ENCODE peak calls at places on chromosomes 13 and 19, in four cellular contexts. K is WTC11, O is GM12878, G is HepG2. I is an unnamed sample.

GRCh38 chr13:93698016-93698613 is 471.5 kb downstream of the GPC6 start:
- DNase-seq in K (no peak), O (no peak), G (no peak), I (no peak)

GRCh38 chr19:21694171-21694906 is 73.0 kb downstream of the ZNF100 start:
- DNase-seq in K (no peak), G (no peak), O (no peak), I (peak)

GRCh38 chr19:49570138-49570856 is 10.1 kb downstream of the NOSIP start:
- DNase-seq in G (peak), O (no peak), K (peak), I (peak)

GRCh38 chr13:43159007-43159406 is 135.6 kb downstream of the DNAJC15 start:
- DNase-seq in O (no peak), K (no peak), G (no peak), I (no peak)

GRCh38 chr19:35717665-35718344 is at the start of gene KMT2B:
- DNase-seq in G (no peak), K (peak), O (no peak), I (peak)

GRCh38 chr19:55210120-55210493 is 806 bp upstream of the PTPRH start:
- DNase-seq in O (no peak), G (peak), K (no peak), I (no peak)

GRCh38 chr13:29511980-29512379 is 83.5 kb downstream of the SLC7A1 start:
- DNase-seq in G (no peak), O (no peak), K (no peak), I (no peak)

GRCh38 chr19:3682741-3683404 is 17.4 kb downstream of the PIP5K1C start:
- DNase-seq in K (no peak), G (no peak), O (no peak), I (peak)

DNA sequence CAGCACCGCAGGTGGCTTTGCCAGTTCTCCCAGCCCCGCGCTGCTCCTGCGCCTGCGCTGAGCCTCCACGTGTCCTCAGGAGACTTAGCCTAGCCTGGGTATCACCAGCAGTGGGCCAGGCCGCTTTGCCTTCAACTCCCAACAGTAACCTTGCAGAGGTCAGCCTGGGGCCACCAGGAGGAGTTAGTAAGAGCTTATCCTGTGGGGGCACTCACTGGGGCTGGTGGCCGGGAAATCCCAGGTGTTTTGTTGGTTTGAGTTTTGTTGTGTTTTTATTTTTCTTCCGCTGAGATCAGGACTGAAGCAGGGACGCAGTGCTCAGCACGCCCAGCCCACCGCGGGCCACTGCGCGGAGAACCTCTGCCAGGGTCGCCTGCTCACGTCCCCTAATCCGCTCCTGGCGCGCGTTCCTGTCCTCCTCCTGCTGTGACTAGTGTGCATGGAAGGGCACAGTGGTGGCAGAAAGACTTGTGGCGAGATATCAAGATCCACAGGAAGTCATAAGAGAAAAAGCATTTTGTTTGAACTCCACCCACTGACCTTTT is 207.4 kb upstream of the RFC3 start:
- DNase-seq in K (peak), G (peak), O (no peak), I (peak)
- TF ChIP-seq CBFB in K (no peak), G (peak), O (no peak), I (no peak)

DNA sequence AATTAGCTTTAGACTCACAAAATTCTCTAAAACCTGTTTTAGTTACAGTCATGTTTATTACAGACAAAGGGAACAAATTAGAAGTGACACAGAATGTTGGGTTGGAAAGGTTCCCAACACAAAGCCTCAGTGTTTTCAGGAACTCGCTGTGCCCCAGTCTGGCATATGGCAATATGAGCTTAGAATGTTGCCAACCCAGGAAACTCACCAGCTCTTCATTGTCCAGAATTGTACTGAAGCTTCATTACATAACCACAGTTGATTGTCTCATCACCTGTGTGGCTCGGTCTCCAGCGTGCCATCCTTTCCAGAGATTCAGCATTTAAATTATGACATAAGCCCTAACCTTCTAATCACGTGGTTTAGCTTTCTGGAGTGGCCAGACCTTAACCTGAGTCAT is 19.1 kb downstream of the ZNF264 start:
- DNase-seq in K (no peak), O (no peak), G (no peak), I (no peak)
- TF ChIP-seq CBFB in K (no peak), O (no peak), G (no peak), I (no peak)

DNA sequence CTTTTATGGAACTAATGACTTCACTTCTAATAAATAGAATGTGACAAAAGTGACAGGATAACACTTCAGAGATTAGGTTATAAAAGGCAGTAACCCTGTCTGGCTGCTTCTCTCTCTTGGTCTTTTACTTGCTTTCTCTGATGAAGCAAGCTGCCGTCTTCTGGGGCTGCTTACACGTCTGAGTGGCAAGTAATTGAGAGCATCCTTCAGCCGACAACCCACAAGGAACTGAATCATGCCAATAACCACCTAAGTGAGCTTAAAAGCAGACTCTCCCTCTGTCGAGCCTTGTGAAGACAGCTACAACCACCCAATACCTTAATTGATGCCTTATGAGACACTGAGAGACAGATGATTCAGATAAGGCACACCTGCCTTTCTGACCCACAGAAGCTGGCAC is 1091.2 kb downstream of the SLITRK1 start:
- DNase-seq in O (no peak), K (no peak), G (no peak), I (no peak)
- TF ChIP-seq CBFB in O (no peak), K (no peak), G (no peak), I (no peak)

DNA sequence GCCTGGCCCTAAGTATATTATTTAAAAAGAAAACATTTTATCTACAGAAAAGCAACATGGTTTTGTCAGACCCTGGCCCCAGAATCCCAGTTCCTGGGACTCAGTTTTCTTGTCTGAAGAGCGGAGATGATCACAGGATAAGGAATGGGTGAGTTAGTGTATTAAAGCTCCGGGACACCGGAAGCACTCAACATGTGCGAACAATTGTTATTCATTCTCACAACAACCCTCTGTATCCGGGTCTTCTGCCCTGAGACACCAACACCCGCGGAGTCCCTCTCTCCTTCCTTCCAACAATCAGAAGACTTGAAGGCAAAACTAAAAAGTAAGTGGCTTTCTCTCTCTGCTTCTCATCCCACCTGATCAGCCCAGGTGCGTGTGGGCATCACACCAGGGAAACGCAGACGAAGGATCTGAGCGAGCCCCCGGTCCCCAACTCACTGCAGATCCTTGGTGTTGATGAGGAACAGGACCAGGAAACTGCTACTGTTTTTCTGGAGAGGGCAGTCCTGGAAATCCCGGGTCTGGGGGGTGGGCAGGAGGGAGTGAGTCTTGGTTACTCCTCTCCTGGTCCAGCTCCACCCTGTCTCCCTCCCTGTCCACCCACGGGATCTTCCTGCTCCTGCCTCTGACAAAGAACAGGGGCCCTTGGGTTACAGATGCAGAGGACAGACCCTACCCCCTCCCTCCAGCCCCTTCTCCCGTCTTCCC is 2.0 kb downstream of the GPR108 start:
- DNase-seq in G (no peak), O (no peak), K (no peak), I (no peak)
- TF ChIP-seq CBFB in G (no peak), O (no peak), K (no peak), I (no peak)

GRCh38 chr19:18894254-18895037 is 1.5 kb downstream of the CERS1 start:
- DNase-seq in K (peak), G (no peak), O (no peak), I (peak)

GRCh38 chr19:18895038-18895827 is 725 bp downstream of the CERS1 start:
- DNase-seq in O (no peak), K (peak), G (peak), I (peak)

GRCh38 chr19:18897108-18898029 is 1.4 kb upstream of the CERS1 start:
- DNase-seq in G (no peak), K (no peak), O (no peak), I (no peak)

GRCh38 chr19:18896421-18896841 is 473 bp upstream of the CERS1 start:
- DNase-seq in G (no peak), O (no peak), K (peak), I (no peak)

DNA sequence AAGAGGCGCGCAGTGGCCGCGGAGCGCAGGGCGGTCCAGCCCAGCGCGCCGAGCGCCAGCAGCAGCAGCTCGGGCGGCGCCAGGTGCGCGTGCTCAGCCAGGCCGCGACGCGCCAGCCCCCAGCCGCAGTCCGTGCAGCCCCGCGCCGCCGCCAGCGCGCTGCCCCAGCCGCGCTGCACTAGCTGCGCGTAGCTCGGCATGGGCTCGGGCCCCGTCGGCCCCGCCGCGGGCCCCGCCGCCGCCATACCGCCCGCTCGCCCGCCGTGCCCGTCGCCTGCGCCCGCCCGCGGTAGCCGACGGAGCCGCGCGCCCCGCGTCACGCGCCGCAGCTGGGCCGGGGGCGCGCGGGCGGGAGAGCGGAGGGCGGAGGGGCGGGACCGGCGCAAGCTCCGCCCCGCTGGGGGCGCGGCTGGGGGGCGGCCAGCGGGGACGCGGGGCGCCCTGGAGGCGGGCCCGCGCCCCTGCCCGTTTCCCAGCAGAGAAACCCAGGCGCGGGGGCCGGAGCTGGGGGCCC is at the start of gene CERS1:
- DNase-seq in O (no peak), G (no peak), K (peak), I (peak)
- TF ChIP-seq CBFB in O (no peak), G (no peak), K (no peak), I (no peak)

I was measured in K562.